ENCODE peak calls at places on chromosomes 3 and 15, in ten cellular contexts. One of them, this sample, is unnamed.

GRCh38 chr15:81303241-81304225 is 20.4 kb downstream of the STARD5 start:
- DNase-seq in non-pigmented ciliary epithelial cell: no peak
- DNase-seq in ACHN: no peak
- DNase-seq in progenitor cell of endocrine pancreas: no peak
- DNase-seq in mesendoderm: no peak
- DNase-seq in GM10248: no peak
- DNase-seq in dorsolateral prefrontal cortex: no peak
- DNase-seq in osteoblast: no peak
- DNase-seq in H4: no peak
- DNase-seq in MM.1S: no peak
- DNase-seq in this sample: no peak

GRCh38 chr15:93451265-93451664 is 362.3 kb upstream of the RGMA start:
- DNase-seq in non-pigmented ciliary epithelial cell: no peak
- DNase-seq in ACHN: no peak
- DNase-seq in progenitor cell of endocrine pancreas: no peak
- DNase-seq in mesendoderm: no peak
- DNase-seq in GM10248: no peak
- DNase-seq in dorsolateral prefrontal cortex: no peak
- DNase-seq in osteoblast: no peak
- DNase-seq in H4: no peak
- DNase-seq in MM.1S: no peak
- DNase-seq in this sample: no peak

GRCh38 chr3:129657261-129658046 is 51.0 kb upstream of the PLXND1 start:
- DNase-seq in non-pigmented ciliary epithelial cell: no peak
- DNase-seq in ACHN: peak
- DNase-seq in progenitor cell of endocrine pancreas: no peak
- DNase-seq in mesendoderm: no peak
- DNase-seq in GM10248: no peak
- DNase-seq in dorsolateral prefrontal cortex: no peak
- DNase-seq in osteoblast: no peak
- DNase-seq in H4: no peak
- DNase-seq in MM.1S: no peak
- DNase-seq in this sample: no peak

GRCh38 chr3:172751188-172751571 is 654 bp downstream of the ECT2 start:
- DNase-seq in non-pigmented ciliary epithelial cell: no peak
- DNase-seq in ACHN: peak
- DNase-seq in progenitor cell of endocrine pancreas: no peak
- DNase-seq in mesendoderm: peak
- DNase-seq in GM10248: peak
- DNase-seq in dorsolateral prefrontal cortex: no peak
- DNase-seq in osteoblast: peak
- DNase-seq in H4: no peak
- DNase-seq in MM.1S: peak
- DNase-seq in this sample: no peak

GRCh38 chr3:129344540-129345220 is 66.0 kb downstream of the HMCES start:
- DNase-seq in non-pigmented ciliary epithelial cell: no peak
- DNase-seq in ACHN: no peak
- DNase-seq in progenitor cell of endocrine pancreas: no peak
- DNase-seq in mesendoderm: peak
- DNase-seq in GM10248: no peak
- DNase-seq in dorsolateral prefrontal cortex: no peak
- DNase-seq in osteoblast: peak
- DNase-seq in H4: no peak
- DNase-seq in MM.1S: no peak
- DNase-seq in this sample: no peak

GRCh38 chr3:100780223-100780622 is 70.9 kb downstream of the TFG start:
- DNase-seq in non-pigmented ciliary epithelial cell: no peak
- DNase-seq in ACHN: no peak
- DNase-seq in progenitor cell of endocrine pancreas: no peak
- DNase-seq in mesendoderm: no peak
- DNase-seq in GM10248: no peak
- DNase-seq in dorsolateral prefrontal cortex: no peak
- DNase-seq in osteoblast: no peak
- DNase-seq in H4: no peak
- DNase-seq in MM.1S: no peak
- DNase-seq in this sample: no peak

GRCh38 chr15:75029378-75030022 is 6.1 kb downstream of the PPCDC start:
- DNase-seq in non-pigmented ciliary epithelial cell: no peak
- DNase-seq in ACHN: peak
- DNase-seq in progenitor cell of endocrine pancreas: peak
- DNase-seq in mesendoderm: peak
- DNase-seq in GM10248: peak
- DNase-seq in dorsolateral prefrontal cortex: peak
- DNase-seq in osteoblast: peak
- DNase-seq in H4: peak
- DNase-seq in MM.1S: peak
- DNase-seq in this sample: no peak

GRCh38 chr3:161423911-161424522 is 52.7 kb upstream of the SPTSSB start:
- DNase-seq in non-pigmented ciliary epithelial cell: no peak
- DNase-seq in ACHN: peak
- DNase-seq in progenitor cell of endocrine pancreas: no peak
- DNase-seq in mesendoderm: peak
- DNase-seq in GM10248: peak
- DNase-seq in dorsolateral prefrontal cortex: no peak
- DNase-seq in osteoblast: no peak
- DNase-seq in H4: peak
- DNase-seq in MM.1S: peak
- DNase-seq in this sample: no peak

GRCh38 chr3:71784914-71785593 is at the start of gene PROK2:
- DNase-seq in non-pigmented ciliary epithelial cell: no peak
- DNase-seq in ACHN: no peak
- DNase-seq in progenitor cell of endocrine pancreas: no peak
- DNase-seq in mesendoderm: peak
- DNase-seq in GM10248: peak
- DNase-seq in dorsolateral prefrontal cortex: no peak
- DNase-seq in osteoblast: peak
- DNase-seq in H4: no peak
- DNase-seq in MM.1S: no peak
- DNase-seq in this sample: no peak

GRCh38 chr15:40087991-40088928 is 20.4 kb downstream of the BMF start:
- DNase-seq in non-pigmented ciliary epithelial cell: no peak
- DNase-seq in ACHN: no peak
- DNase-seq in progenitor cell of endocrine pancreas: no peak
- DNase-seq in mesendoderm: no peak
- DNase-seq in GM10248: no peak
- DNase-seq in dorsolateral prefrontal cortex: no peak
- DNase-seq in osteoblast: peak
- DNase-seq in H4: no peak
- DNase-seq in MM.1S: no peak
- DNase-seq in this sample: no peak